ENCODE peak calls at places on chromosomes 12 and 14, in eight cellular contexts. X is adipocyte, K is NCI-H1092 treated with DMSO at 0.1 percent for 48 hours, T is fibroblast of pulmonary artery, Q is hippocampal formation, M is A549, Y is Caki2, J is fibroblast of the conjunctiva. W is an unnamed sample.

GRCh38 chr12:118058881-118059644 is 1.9 kb downstream of the WSB2 start:
- DNase-seq in J (no peak), X (peak; percentile 69), Q (no peak), T (peak; percentile 50), K (no peak), Y (no peak), M (no peak), W (no peak)

GRCh38 chr14:86357119-86357518 is 827.2 kb downstream of the FLRT2 start:
- DNase-seq in Y (no peak), J (no peak), Q (no peak), M (no peak), T (no peak), K (no peak), X (no peak), W (no peak)

GRCh38 chr12:111434680-111435338 is 29.1 kb downstream of the SH2B3 start:
- DNase-seq in K (no peak), Q (peak; percentile 12), Y (no peak), J (no peak), T (peak; percentile 69), X (peak; percentile 69), M (no peak), W (peak; percentile 61)

GRCh38 chr12:42893802-42894201 is 304.3 kb upstream of the PRICKLE1 start:
- DNase-seq in K (no peak), Y (no peak), J (no peak), T (no peak), M (no peak), X (no peak), Q (no peak), W (no peak)

GRCh38 chr12:109792992-109793391 is 40.2 kb downstream of the TRPV4 start:
- DNase-seq in X (no peak), T (no peak), Y (no peak), Q (no peak), K (no peak), J (no peak), M (no peak), W (no peak)

GRCh38 chr14:58866386-58866785 is 228.6 kb downstream of the DACT1 start:
- DNase-seq in Y (no peak), J (no peak), M (no peak), T (peak; percentile 21), K (no peak), Q (no peak), X (peak; percentile 27), W (no peak)

GRCh38 chr14:28666961-28667360 is 99.6 kb upstream of the FOXG1 start:
- DNase-seq in Q (no peak), Y (no peak), T (no peak), M (no peak), K (no peak), X (no peak), J (no peak), W (no peak)

GRCh38 chr12:132560831-132561783 is 49.3 kb downstream of the LRCOL1 start:
- DNase-seq in Q (peak; percentile 32), M (peak; percentile 89), K (peak; percentile 68), Y (peak; percentile 70), J (peak; percentile 23), T (peak; percentile 61), X (peak; percentile 73), W (no peak)

GRCh38 chr12:43453761-43454160 is 98.2 kb downstream of the ADAMTS20 start:
- DNase-seq in K (no peak), Q (no peak), Y (no peak), M (no peak), T (no peak), J (no peak), X (no peak), W (no peak)

GRCh38 chr12:132366341-132366861 is 37.0 kb upstream of the GALNT9 start:
- DNase-seq in Q (no peak), K (no peak), M (no peak), T (no peak), X (no peak), J (no peak), Y (no peak), W (no peak)

GRCh38 chr14:83355609-83356008 is 1822.0 kb upstream of the SEL1L start:
- DNase-seq in J (no peak), X (no peak), T (no peak), M (no peak), Q (no peak), K (no peak), Y (no peak), W (no peak)

GRCh38 chr14:89227490-89227834 is 189.6 kb downstream of the FOXN3 start:
- DNase-seq in Q (no peak), T (no peak), X (no peak), K (no peak), Y (no peak), J (no peak), M (no peak), W (no peak)

GRCh38 chr14:35643513-35643912 is 109.5 kb downstream of the INSM2 start:
- DNase-seq in J (no peak), T (no peak), M (no peak), K (no peak), Q (no peak), X (no peak), Y (no peak), W (no peak)

GRCh38 chr14:93239869-93240677 is 33.0 kb downstream of the UBR7 start:
- DNase-seq in Y (peak; percentile 82), T (peak; percentile 53), K (no peak), J (no peak), Q (no peak), X (peak; percentile 70), M (peak; percentile 70), W (no peak)

GRCh38 chr12:51262758-51263177 is 7.4 kb downstream of the SMAGP start:
- DNase-seq in M (peak; percentile 46), Y (peak; percentile 89), J (peak; percentile 21), K (peak; percentile 11), T (peak; percentile 58), Q (no peak), X (peak; percentile 68), W (peak; percentile 77)

GRCh38 chr14:55926007-55926406 is 192.2 kb upstream of the PELI2 start:
- DNase-seq in K (peak; percentile 79), J (no peak), Y (no peak), Q (no peak), X (no peak), T (no peak), M (no peak), W (peak; percentile 76)

GRCh38 chr12:120049426-120049825 is 60.4 kb downstream of the BICDL1 start:
- DNase-seq in J (no peak), K (no peak), Q (no peak), X (no peak), Y (no peak), M (no peak), T (no peak), W (no peak)

GRCh38 chr12:6072302-6072752 is 52.1 kb downstream of the VWF start:
- DNase-seq in T (peak; percentile 96), J (no peak), M (no peak), K (no peak), X (peak; percentile 63), Y (no peak), Q (no peak), W (no peak)

GRCh38 chr12:92719674-92720073 is 16.9 kb downstream of the PLEKHG7 start:
- DNase-seq in K (no peak), Q (no peak), X (no peak), J (no peak), T (no peak), Y (no peak), M (no peak), W (no peak)

GRCh38 chr14:52351561-52352491 is 37.7 kb downstream of the PTGER2 start:
- DNase-seq in Y (peak; percentile 81), K (no peak), J (peak; percentile 66), Q (no peak), X (peak; percentile 70), T (peak; percentile 86), M (no peak), W (no peak)

GRCh38 chr14:56224691-56225681 is 106.8 kb downstream of the PELI2 start:
- DNase-seq in M (peak; percentile 28), K (no peak), Y (peak; percentile 33), Q (no peak), T (no peak), J (no peak), X (no peak), W (no peak)

GRCh38 chr12:27472604-27473003 is 26.1 kb downstream of the SMCO2 start:
- DNase-seq in Y (no peak), K (no peak), J (no peak), T (no peak), Q (no peak), M (no peak), X (no peak), W (no peak)

GRCh38 chr14:71354801-71355200 is 447.5 kb downstream of the PCNX1 start:
- DNase-seq in T (peak; percentile 36), K (no peak), Y (no peak), M (no peak), J (no peak), X (no peak), Q (no peak), W (no peak)

GRCh38 chr14:103562135-103562384 is 397 bp downstream of the BAG5 start:
- DNase-seq in K (no peak), X (peak; percentile 75), M (no peak), Q (no peak), J (no peak), Y (no peak), T (peak; percentile 56), W (no peak)

GRCh38 chr12:913919-914718 is 35.4 kb downstream of the RAD52 start:
- DNase-seq in Q (no peak), J (no peak), Y (peak; percentile 92), T (peak; percentile 47), K (no peak), M (no peak), X (peak; percentile 30), W (no peak)

GRCh38 chr12:53676715-53677611 is 1.1 kb upstream of the ATP5MC2 start:
- DNase-seq in Y (no peak), X (peak; percentile 28), T (peak; percentile 47), M (no peak), K (no peak), Q (peak; percentile 66), J (peak; percentile 29), W (peak; percentile 31)

GRCh38 chr12:8077207-8077606 is 4.9 kb upstream of the NECAP1 start:
- DNase-seq in K (no peak), M (no peak), X (peak; percentile 57), Q (no peak), T (no peak), Y (peak; percentile 34), J (peak; percentile 3), W (no peak)

GRCh38 chr14:52248057-52248456 is 19.4 kb upstream of the PTGDR start:
- DNase-seq in Q (no peak), J (no peak), Y (no peak), T (no peak), M (no peak), X (no peak), K (no peak), W (no peak)

GRCh38 chr12:43847427-43847826 is 11.5 kb downstream of the TMEM117 start:
- DNase-seq in Y (peak; percentile 76), T (peak; percentile 22), M (no peak), X (peak; percentile 72), J (peak; percentile 10), K (no peak), Q (no peak), W (no peak)

GRCh38 chr12:122651520-122652224 is 51.5 kb downstream of the HCAR2 start:
- DNase-seq in J (no peak), Y (peak; percentile 31), M (no peak), Q (no peak), K (no peak), X (no peak), T (no peak), W (no peak)

GRCh38 chr14:66495214-66496098 is 9.3 kb downstream of the CCDC196 start:
- DNase-seq in K (peak; percentile 85), Q (peak; percentile 11), J (peak; percentile 63), T (peak; percentile 85), X (peak; percentile 83), Y (peak; percentile 37), M (peak; percentile 40), W (peak; percentile 23)

GRCh38 chr14:22226381-22226780 is 362.6 kb downstream of the DAD1 start:
- DNase-seq in K (no peak), T (no peak), Y (no peak), Q (no peak), M (no peak), J (no peak), X (no peak), W (no peak)

GRCh38 chr12:55937956-55938355 is 7.0 kb downstream of the DGKA start:
- DNase-seq in Y (no peak), M (no peak), T (no peak), X (no peak), K (no peak), J (no peak), Q (no peak), W (no peak)

GRCh38 chr12:50751921-50752721 is 11.8 kb upstream of the ATF1 start:
- DNase-seq in M (no peak), Y (peak; percentile 38), J (no peak), Q (no peak), K (no peak), X (no peak), T (no peak), W (no peak)